ENCODE peak calls at places on chromosomes 3 and 15, in five cellular contexts. T is fibroblast of mammary gland, J is naive B cell, Y is colonic mucosa, F is T follicular helper cell. C is an unnamed sample.
A peak's percentile ranks its signal among the peaks of the same experiment; 100 is the strongest.

GRCh38 chr3:13015286-13016082 is 57.7 kb downstream of the IQSEC1 start:
- DNase-seq in F (no peak), Y (no peak), T (no peak), J (peak; percentile 90), C (peak; percentile 43)

GRCh38 chr3:44513513-44513912 is 36.0 kb upstream of the ZNF445 start:
- DNase-seq in T (no peak), F (no peak), J (no peak), Y (no peak), C (no peak)

GRCh38 chr3:155629006-155629405 is 115.9 kb downstream of the PLCH1 start:
- DNase-seq in Y (no peak), T (no peak), F (no peak), J (no peak), C (no peak)

GRCh38 chr3:29026959-29027358 is 253.9 kb upstream of the RBMS3 start:
- DNase-seq in Y (no peak), F (no peak), J (no peak), T (peak; percentile 19), C (no peak)

GRCh38 chr3:86774082-86774691 is 216.8 kb downstream of the VGLL3 start:
- DNase-seq in T (peak; percentile 65), J (no peak), Y (no peak), F (no peak), C (no peak)

GRCh38 chr15:51751687-51752683 is 588 bp downstream of the TMOD2 start:
- DNase-seq in Y (peak; percentile 45), T (no peak), J (no peak), F (no peak), C (no peak)

GRCh38 chr3:129054605-129055104 is 5.9 kb upstream of the GP9 start:
- DNase-seq in T (no peak), Y (peak; percentile 57), F (no peak), J (no peak), C (no peak)

GRCh38 chr3:16174976-16175901 is 759 bp downstream of the GALNT15 start:
- DNase-seq in T (peak; percentile 26), F (no peak), Y (no peak), J (no peak), C (no peak)

GRCh38 chr15:49096090-49096750 is 50.0 kb upstream of the SECISBP2L start:
- DNase-seq in Y (peak; percentile 19), J (no peak), T (no peak), F (no peak), C (no peak)

GRCh38 chr3:27589795-27590194 is 105.6 kb upstream of the SLC4A7 start:
- DNase-seq in J (no peak), F (no peak), Y (no peak), T (peak; percentile 50), C (no peak)

GRCh38 chr3:42728668-42729364 is 26.2 kb upstream of the HHATL start:
- DNase-seq in J (no peak), T (no peak), F (no peak), Y (no peak), C (no peak)

GRCh38 chr15:64837502-64837901 is 4.2 kb upstream of the PLEKHO2 start:
- DNase-seq in T (no peak), J (no peak), F (peak; percentile 18), Y (no peak), C (no peak)

GRCh38 chr3:168862466-168862865 is 766.7 kb upstream of the GOLIM4 start:
- DNase-seq in J (no peak), Y (peak; percentile 38), T (no peak), F (no peak), C (peak; percentile 39)

GRCh38 chr3:94429517-94429916 is 366.7 kb downstream of the NSUN3 start:
- DNase-seq in J (no peak), Y (no peak), F (no peak), T (peak; percentile 42), C (no peak)

GRCh38 chr3:8762607-8763377 is 6.6 kb downstream of the OXTR start:
- DNase-seq in F (no peak), J (no peak), Y (no peak), T (no peak), C (no peak)

GRCh38 chr15:60651734-60652141 is 172.8 kb upstream of the ICE2 start:
- DNase-seq in T (no peak), Y (no peak), F (no peak), J (no peak), C (no peak)

GRCh38 chr3:62214850-62215249 is 158.5 kb downstream of the FEZF2 start:
- DNase-seq in T (no peak), J (no peak), F (no peak), Y (peak; percentile 22), C (peak; percentile 11)

GRCh38 chr3:41629072-41629471 is 332.8 kb downstream of the ULK4 start:
- DNase-seq in J (no peak), F (no peak), Y (no peak), T (no peak), C (no peak)

GRCh38 chr3:71444028-71444860 is 139.3 kb downstream of the FOXP1 start:
- DNase-seq in F (peak; percentile 69), J (peak; percentile 88), Y (peak; percentile 52), T (peak; percentile 72), C (peak; percentile 52)

GRCh38 chr3:52892625-52893311 is 4.6 kb downstream of the STIMATE start:
- DNase-seq in J (peak; percentile 44), T (peak; percentile 38), F (peak; percentile 30), Y (no peak), C (no peak)

C was measured in left colon.